ENCODE peak calls at places on chromosomes 7 and 10, in ten cellular contexts. W, O, Z, X, F, C, Q, U, T and L are unnamed samples.

GRCh38 chr7:17725761-17726160 is 214.5 kb downstream of the SNX13 start:
- DNase-seq in W (no peak), O (no peak), Z (no peak), X (no peak), F (peak), C (peak), Q (no peak), U (no peak), T (peak), L (no peak)

GRCh38 chr7:158183431-158183830 is 404.2 kb downstream of the PTPRN2 start:
- DNase-seq in W (no peak), O (no peak), Z (no peak), X (no peak), F (no peak), C (no peak), Q (no peak), U (no peak), T (no peak), L (no peak)

GRCh38 chr7:81232084-81232799 is 313.4 kb upstream of the SEMA3C start:
- DNase-seq in W (no peak), O (no peak), Z (peak), X (peak), F (no peak), C (no peak), Q (no peak), U (no peak), T (peak), L (no peak)

GRCh38 chr7:1526271-1526754 is 4.2 kb upstream of the MAFK start:
- DNase-seq in W (no peak), O (no peak), Z (peak), X (no peak), F (no peak), C (no peak), Q (no peak), U (no peak), T (no peak), L (no peak)

GRCh38 chr10:11057018-11057417 is 39.3 kb downstream of the CELF2 start:
- DNase-seq in W (no peak), O (no peak), Z (no peak), X (no peak), F (no peak), C (no peak), Q (no peak), U (no peak), T (no peak), L (no peak)

GRCh38 chr10:114665406-114665805 is 7.3 kb upstream of the ABLIM1 start:
- DNase-seq in W (no peak), O (no peak), Z (no peak), X (no peak), F (peak), C (no peak), Q (no peak), U (no peak), T (no peak), L (no peak)

GRCh38 chr7:445563-446288 is 73.9 kb downstream of the PDGFA start:
- DNase-seq in W (no peak), O (no peak), Z (no peak), X (no peak), F (no peak), C (no peak), Q (no peak), U (no peak), T (no peak), L (no peak)

GRCh38 chr7:114539575-114539974 is 125.0 kb downstream of the FOXP2 start:
- DNase-seq in W (no peak), O (peak), Z (no peak), X (no peak), F (peak), C (no peak), Q (peak), U (peak), T (no peak), L (no peak)

GRCh38 chr7:98294798-98295382 is 13.4 kb downstream of the BRI3 start:
- DNase-seq in W (no peak), O (peak), Z (peak), X (peak), F (peak), C (no peak), Q (peak), U (peak), T (peak), L (no peak)

GRCh38 chr7:6306471-6306870 is 34.0 kb upstream of the CYTH3 start:
- DNase-seq in W (no peak), O (peak), Z (no peak), X (no peak), F (peak), C (no peak), Q (peak), U (peak), T (no peak), L (no peak)

GRCh38 chr10:122019414-122019975 is 30.5 kb downstream of the TACC2 start:
- DNase-seq in W (no peak), O (no peak), Z (no peak), X (peak), F (no peak), C (no peak), Q (no peak), U (peak), T (peak), L (no peak)

GRCh38 chr7:155356323-155357105 is 58.8 kb downstream of the INSIG1 start:
- DNase-seq in W (no peak), O (peak), Z (no peak), X (no peak), F (no peak), C (no peak), Q (peak), U (peak), T (no peak), L (no peak)

GRCh38 chr7:20083781-20084180 is 133.4 kb downstream of the MACC1 start:
- DNase-seq in W (no peak), O (no peak), Z (peak), X (no peak), F (peak), C (peak), Q (peak), U (peak), T (no peak), L (no peak)

GRCh38 chr7:32163141-32163806 is 93.1 kb upstream of the PDE1C start:
- DNase-seq in W (no peak), O (no peak), Z (no peak), X (peak), F (peak), C (peak), Q (peak), U (peak), T (no peak), L (no peak)

GRCh38 chr10:117408436-117409384 is 33.5 kb upstream of the PDZD8 start:
- DNase-seq in W (no peak), O (no peak), Z (no peak), X (no peak), F (no peak), C (no peak), Q (no peak), U (no peak), T (no peak), L (no peak)

GRCh38 chr7:82530361-82530760 is 86.8 kb upstream of the CACNA2D1 start:
- DNase-seq in W (no peak), O (no peak), Z (no peak), X (no peak), F (peak), C (no peak), Q (peak), U (no peak), T (no peak), L (no peak)

GRCh38 chr10:28928484-28928883 is 251.2 kb downstream of the BAMBI start:
- DNase-seq in W (no peak), O (peak), Z (no peak), X (no peak), F (no peak), C (no peak), Q (no peak), U (peak), T (no peak), L (no peak)

GRCh38 chr10:96835826-96836365 is 3.8 kb downstream of the LCOR start:
- DNase-seq in W (no peak), O (no peak), Z (no peak), X (no peak), F (no peak), C (no peak), Q (no peak), U (no peak), T (no peak), L (no peak)

GRCh38 chr7:5854738-5855137 is 25.9 kb upstream of the OCM start:
- DNase-seq in W (no peak), O (no peak), Z (no peak), X (no peak), F (no peak), C (no peak), Q (no peak), U (no peak), T (no peak), L (no peak)

DNA sequence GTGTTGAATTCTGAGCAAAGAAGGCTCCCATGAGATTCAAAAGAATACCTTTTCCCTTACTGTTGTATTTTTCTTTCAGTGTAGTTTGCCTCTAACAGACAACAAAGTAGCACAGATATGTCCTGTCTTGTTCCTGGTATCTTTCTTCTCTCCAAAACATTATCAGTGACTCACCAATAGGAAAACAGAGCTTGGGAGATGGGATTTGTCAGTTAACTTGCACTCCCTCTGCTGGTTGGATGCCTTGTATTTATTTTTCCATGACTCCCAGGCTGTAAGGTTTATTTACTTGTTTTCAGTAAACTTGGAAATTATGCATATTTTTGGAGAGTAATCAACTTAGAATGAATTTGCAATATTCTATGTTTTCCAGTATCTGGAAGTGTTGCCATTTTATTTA is 129.7 kb downstream of the SAMD9 start:
- DNase-seq in W (no peak), O (peak), Z (peak), X (no peak), F (peak), C (no peak), Q (peak), U (peak), T (peak), L (no peak)
- TF ChIP-seq CTCF in W (peak), O (peak), Z (peak), X (peak), F (peak), C (peak), Q (peak), U (peak), T (peak), L (no peak)

DNA sequence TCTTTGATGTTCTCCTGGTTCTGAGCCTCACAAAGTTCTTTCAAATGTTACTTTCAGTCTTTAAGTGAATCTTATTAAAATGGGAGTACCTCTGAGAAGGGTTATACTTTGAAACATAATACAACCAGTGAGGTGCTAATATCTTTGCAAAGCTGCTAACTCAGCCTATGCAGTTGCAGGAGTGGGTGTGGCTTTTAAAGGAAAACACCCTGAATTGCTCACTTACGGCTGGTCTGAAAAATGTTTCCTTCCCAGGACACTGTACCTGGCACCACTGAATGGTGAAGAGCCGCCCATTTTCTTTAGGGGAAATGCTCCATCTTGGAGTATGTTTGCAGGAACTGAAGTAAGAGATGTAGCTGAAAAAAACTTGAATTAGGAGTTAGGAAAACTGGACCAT is 130.9 kb downstream of the CHN2 start:
- DNase-seq in W (no peak), O (no peak), Z (no peak), X (no peak), F (no peak), C (no peak), Q (no peak), U (no peak), T (no peak), L (no peak)
- H3K4me3 ChIP-seq in W (no peak), O (no peak), Z (no peak), X (no peak), F (no peak), C (no peak), Q (no peak), U (no peak), T (no peak), L (no peak)

DNA sequence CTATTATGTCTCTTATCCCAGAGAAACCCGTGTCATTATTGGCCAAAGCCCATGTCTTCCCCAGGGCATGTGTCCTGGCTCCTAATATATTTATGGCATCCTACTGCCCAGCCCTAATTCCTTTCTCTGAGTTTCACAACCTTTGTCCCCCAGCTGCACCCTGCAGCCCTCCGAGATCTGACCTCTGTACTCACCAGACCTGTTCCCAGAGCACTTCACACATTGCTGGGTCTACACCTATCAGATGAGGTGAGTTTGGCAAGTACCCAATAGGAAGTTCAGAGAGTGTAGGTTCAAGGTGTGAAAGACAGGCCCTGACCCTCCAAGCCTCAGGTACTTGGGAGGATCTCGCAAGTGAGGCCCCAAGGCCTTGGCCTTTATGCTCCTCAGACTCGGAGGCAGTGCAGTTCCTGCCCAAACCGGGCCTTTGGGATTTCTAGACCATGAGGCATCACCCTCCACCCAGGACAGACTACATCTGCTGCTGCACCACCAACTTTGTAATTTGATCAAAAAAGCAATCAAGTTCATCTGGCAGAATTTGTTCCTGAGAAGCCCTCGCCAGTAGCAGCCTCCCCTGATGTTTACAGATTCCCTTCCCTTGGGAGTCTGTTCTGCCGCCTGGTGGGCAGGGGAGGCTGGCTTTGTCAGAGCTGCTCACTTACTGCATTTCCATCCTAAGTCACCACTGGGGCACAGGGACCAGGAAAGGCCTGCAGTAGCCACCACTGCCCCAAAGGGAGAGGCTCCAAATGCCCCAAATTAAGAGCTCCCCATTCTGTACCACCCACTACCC is 2.2 kb downstream of the CAMK2G start:
- DNase-seq in W (no peak), O (no peak), Z (peak), X (no peak), F (no peak), C (no peak), Q (peak), U (no peak), T (no peak), L (no peak)
- TF ChIP-seq CTCF in W (peak), O (no peak), Z (peak), X (no peak), F (peak), C (peak), Q (peak), U (peak), T (no peak), L (no peak)

DNA sequence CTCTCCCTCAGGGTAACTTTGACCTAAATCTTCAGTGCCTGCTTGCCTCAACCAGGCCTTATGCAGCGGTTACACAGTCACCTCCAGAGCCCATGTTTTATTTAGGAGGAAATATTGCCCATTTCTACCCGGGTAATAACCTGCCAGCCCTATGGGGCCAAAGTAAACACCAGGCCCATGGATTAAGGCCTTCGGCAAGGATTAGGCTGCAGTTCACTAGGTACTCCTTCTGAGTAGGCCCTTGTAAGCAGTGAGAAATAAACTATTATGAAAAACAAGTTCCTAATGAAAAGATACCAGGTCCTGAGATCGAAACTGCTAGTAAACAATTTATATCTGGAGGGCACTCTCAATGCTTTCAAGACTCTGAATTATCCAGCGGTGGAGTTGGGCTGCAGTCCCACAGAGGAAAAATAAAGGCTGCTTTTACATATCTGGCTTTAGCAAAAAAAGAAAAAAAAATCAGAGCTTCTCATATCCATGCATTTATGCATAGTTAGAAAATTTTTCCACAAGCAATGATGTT is 3.7 kb upstream of the HOXA10 start:
- DNase-seq in W (no peak), O (no peak), Z (no peak), X (no peak), F (no peak), C (no peak), Q (no peak), U (no peak), T (no peak), L (no peak)
- H3K4me3 ChIP-seq in W (no peak), O (no peak), Z (no peak), X (no peak), F (no peak), C (peak), Q (no peak), U (no peak), T (peak), L (no peak)

GRCh38 chr7:150988230-150989226 is 2.3 kb upstream of the NOS3 start:
- DNase-seq in W (no peak), O (no peak), Z (peak), X (no peak), F (peak), C (no peak), Q (peak), U (no peak), T (no peak), L (no peak)

GRCh38 chr7:150983893-150984368 is 5.8 kb upstream of the KCNH2 start:
- DNase-seq in W (no peak), O (no peak), Z (no peak), X (no peak), F (peak), C (no peak), Q (no peak), U (peak), T (no peak), L (no peak)

GRCh38 chr7:150986556-150986955 is 4.3 kb upstream of the NOS3 start:
- DNase-seq in W (no peak), O (no peak), Z (no peak), X (no peak), F (no peak), C (no peak), Q (no peak), U (no peak), T (no peak), L (no peak)

GRCh38 chr7:150989456-150989855 is 1.4 kb upstream of the NOS3 start:
- DNase-seq in W (no peak), O (no peak), Z (no peak), X (no peak), F (no peak), C (no peak), Q (no peak), U (no peak), T (no peak), L (no peak)

DNA sequence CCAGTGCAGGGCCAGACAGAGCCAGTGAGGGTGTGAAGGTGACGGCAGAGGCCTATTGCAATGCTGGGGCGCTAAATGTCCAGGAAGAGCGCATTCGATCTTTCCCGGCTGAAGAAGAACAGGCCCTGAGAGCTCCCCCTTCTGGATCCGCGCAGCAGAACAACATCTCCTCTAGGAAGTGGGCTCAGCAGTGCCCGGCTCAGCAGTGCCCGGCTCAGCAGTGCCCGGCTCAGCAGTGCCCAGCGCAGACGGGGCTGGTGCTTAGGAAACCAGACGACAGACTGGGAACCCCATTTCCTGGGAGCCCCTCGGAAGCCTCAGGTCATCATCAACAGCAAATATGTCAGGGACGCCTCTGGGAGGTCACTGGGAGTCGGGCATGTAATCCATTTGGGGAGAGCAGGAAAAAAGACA is 4.7 kb upstream of the NOS3 start:
- DNase-seq in W (no peak), O (no peak), Z (peak), X (no peak), F (peak), C (no peak), Q (peak), U (peak), T (no peak), L (no peak)
- TF ChIP-seq CTCF in W (peak), O (peak), Z (peak), X (peak), F (peak), C (peak), Q (peak), U (peak), T (peak), L (peak)

GRCh38 chr10:110357871-110358270 is 53.2 kb upstream of the SMNDC1 start:
- DNase-seq in W (no peak), O (no peak), Z (no peak), X (no peak), F (no peak), C (no peak), Q (no peak), U (no peak), T (no peak), L (no peak)

GRCh38 chr10:110358278-110358677 is 53.6 kb upstream of the SMNDC1 start:
- DNase-seq in W (no peak), O (no peak), Z (no peak), X (no peak), F (no peak), C (no peak), Q (no peak), U (no peak), T (no peak), L (no peak)

GRCh38 chr10:110360857-110361474 is 56.2 kb upstream of the SMNDC1 start:
- DNase-seq in W (no peak), O (no peak), Z (no peak), X (no peak), F (no peak), C (no peak), Q (no peak), U (no peak), T (no peak), L (no peak)

GRCh38 chr10:110357252-110357780 is 52.6 kb upstream of the SMNDC1 start:
- DNase-seq in W (no peak), O (peak), Z (no peak), X (no peak), F (peak), C (peak), Q (peak), U (peak), T (no peak), L (peak)

DNA sequence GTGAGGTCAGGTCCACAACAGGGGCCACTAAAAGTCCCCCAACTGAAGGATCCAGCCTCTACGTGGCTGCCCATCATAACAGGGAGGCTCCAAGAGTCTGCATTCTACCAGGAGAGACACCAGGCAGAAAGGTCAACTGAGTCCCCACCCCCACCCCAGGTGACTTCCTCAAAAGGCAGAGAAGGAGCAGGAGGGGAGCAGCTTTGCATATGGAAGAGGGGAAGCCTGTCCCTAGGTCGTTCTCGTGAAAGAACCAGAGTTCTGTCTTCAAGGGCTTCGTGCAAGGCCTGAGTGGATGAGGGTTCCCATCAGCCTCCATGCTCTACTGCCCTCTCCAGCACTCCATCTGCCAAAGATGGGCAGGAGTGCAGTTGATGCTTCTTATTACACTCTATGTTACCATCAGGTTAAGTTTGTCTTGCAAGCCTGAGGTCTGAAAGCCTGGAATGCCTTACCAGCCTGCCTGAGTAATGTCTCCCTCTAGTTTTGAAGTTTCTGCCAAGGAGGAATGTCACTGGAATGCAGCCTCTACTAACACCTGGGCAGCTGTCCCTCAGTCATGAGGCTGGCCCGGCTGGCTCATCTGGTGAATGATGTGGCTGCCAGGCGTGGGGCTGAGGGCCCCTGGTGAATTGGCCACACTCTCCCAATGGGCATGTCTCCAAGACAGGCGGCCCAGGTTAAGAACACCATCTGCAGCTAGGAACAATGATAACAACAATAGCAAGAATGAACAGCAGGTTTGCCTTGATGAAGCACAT is 54.3 kb upstream of the SMNDC1 start:
- DNase-seq in W (no peak), O (peak), Z (no peak), X (no peak), F (no peak), C (no peak), Q (no peak), U (peak), T (peak), L (no peak)
- H3K4me3 ChIP-seq in W (no peak), O (no peak), Z (no peak), X (no peak), F (no peak), C (no peak), Q (no peak), U (no peak), T (no peak), L (no peak)

GRCh38 chr10:13956826-13957225 is 370.1 kb downstream of the PRPF18 start:
- DNase-seq in W (no peak), O (no peak), Z (no peak), X (peak), F (peak), C (peak), Q (peak), U (no peak), T (peak), L (no peak)
- TF ChIP-seq CTCF in W (peak), O (no peak), Z (no peak), X (no peak), F (peak), C (peak), Q (peak), U (no peak), T (no peak), L (no peak)